ENCODE peak calls at places on chromosomes 2 and 18, in five cellular contexts. J, K, I, W and A are unnamed samples. For H3K4me1, the result is how much of the 10 kb centered on the place peaks cover.

GRCh38 chr2:68240446-68240845 is 11.9 kb downstream of the PPP3R1 start:
- DNase-seq in I (no peak), J (no peak), K (no peak), W (no peak), A (no peak)

GRCh38 chr2:185567940-185568339 is 170.7 kb upstream of the FSIP2 start:
- DNase-seq in J (peak), W (no peak), I (no peak), K (no peak), A (no peak)

GRCh38 chr2:118830121-118830520 is 17.3 kb downstream of the EN1 start:
- DNase-seq in I (no peak), K (no peak), W (no peak), J (no peak), A (no peak)

GRCh38 chr2:65969161-65969560 is 465.8 kb upstream of the MEIS1 start:
- DNase-seq in I (no peak), W (no peak), J (no peak), K (no peak), A (no peak)

GRCh38 chr2:237429761-237430160 is 15.8 kb upstream of the COL6A3 start:
- DNase-seq in J (no peak), W (no peak), K (no peak), I (no peak), A (no peak)

GRCh38 chr18:29184654-29185053 is 1007.7 kb upstream of the CDH2 start:
- DNase-seq in J (no peak), W (no peak), I (no peak), K (no peak), A (no peak)

GRCh38 chr2:233058717-233059546 is 1.2 kb upstream of the INPP5D start:
- DNase-seq in I (no peak), J (no peak), K (no peak), W (no peak), A (no peak)

GRCh38 chr2:210259687-210260086 is 34.4 kb upstream of the ACADL start:
- DNase-seq in K (no peak), I (no peak), W (no peak), J (no peak), A (no peak)

GRCh38 chr2:113341191-113341590 is 62.5 kb upstream of the PAX8 start:
- DNase-seq in K (no peak), I (no peak), W (no peak), J (no peak), A (no peak)

GRCh38 chr2:62263076-62263475 is 67.2 kb downstream of the B3GNT2 start:
- DNase-seq in W (no peak), I (no peak), K (no peak), J (no peak), A (no peak)

GRCh38 chr2:224449212-224450147 is 47.6 kb upstream of the FAM124B start:
- DNase-seq in J (peak), I (no peak), K (no peak), W (peak), A (peak)

GRCh38 chr18:3704556-3705162 is 254.7 kb downstream of the TGIF1 start:
- DNase-seq in I (no peak), K (no peak), J (no peak), W (no peak), A (peak)

GRCh38 chr2:100674671-100675070 is 111.9 kb downstream of the PDCL3 start:
- DNase-seq in J (no peak), K (no peak), I (no peak), W (no peak), A (no peak)

GRCh38 chr2:170505631-170506270 is 209.4 kb upstream of the SP5 start:
- DNase-seq in I (no peak), J (peak), W (no peak), K (no peak), A (peak)

GRCh38 chr2:142870516-142870915 is 6.9 kb upstream of the KYNU start:
- DNase-seq in J (no peak), I (no peak), K (no peak), W (no peak), A (no peak)

GRCh38 chr2:10241641-10242430 is 60.9 kb upstream of the HPCAL1 start:
- DNase-seq in I (no peak), J (no peak), W (no peak), K (no peak), A (no peak)

GRCh38 chr2:119746836-119747235 is 12.9 kb upstream of the PTPN4 start:
- DNase-seq in W (peak), J (no peak), K (no peak), I (no peak), A (peak)

GRCh38 chr2:37711308-37711731 is 39.9 kb upstream of the CDC42EP3 start:
- DNase-seq in K (no peak), W (peak), J (peak), I (peak), A (peak)

GRCh38 chr18:9082763-9083510 is 19.6 kb upstream of the NDUFV2 start:
- DNase-seq in K (no peak), I (no peak), J (no peak), W (no peak), A (peak)

GRCh38 chr2:42693013-42693575 is 70.8 kb downstream of the OXER1 start:
- DNase-seq in J (no peak), I (no peak), K (no peak), W (no peak), A (no peak)

GRCh38 chr2:143530753-143531152 is 401.5 kb downstream of the ARHGAP15 start:
- DNase-seq in W (no peak), K (no peak), J (no peak), I (no peak), A (peak)

GRCh38 chr2:137566387-137566786 is 397.9 kb upstream of the HNMT start:
- DNase-seq in K (no peak), J (no peak), I (no peak), W (no peak), A (no peak)

GRCh38 chr2:218344090-218344754 is 12.4 kb upstream of the CATIP start:
- DNase-seq in W (no peak), J (no peak), K (no peak), I (no peak), A (no peak)

GRCh38 chr2:172442072-172442895 is 14.9 kb downstream of the ITGA6 start:
- DNase-seq in W (peak), I (peak), J (no peak), K (no peak), A (no peak)

GRCh38 chr18:1261054-1261453 is 356.4 kb downstream of the ADCYAP1 start:
- DNase-seq in I (no peak), K (no peak), W (no peak), J (no peak), A (no peak)

GRCh38 chr2:127324635-127325034 is 30.7 kb upstream of the ERCC3 start:
- DNase-seq in W (peak), I (no peak), J (peak), K (no peak), A (peak)

GRCh38 chr2:59449264-59449663 is 1104.2 kb downstream of the BCL11A start:
- DNase-seq in W (no peak), I (no peak), K (no peak), J (peak), A (no peak)

GRCh38 chr2:107585851-107586250 is 240.8 kb upstream of the RGPD4 start:
- DNase-seq in J (no peak), W (no peak), K (no peak), I (no peak), A (no peak)

GRCh38 chr2:196162586-196163180 is 8.7 kb downstream of the STK17B start:
- DNase-seq in I (no peak), J (no peak), W (no peak), K (no peak), A (no peak)

GRCh38 chr2:96859338-96859649 is 1.5 kb upstream of the ANKRD39 start:
- DNase-seq in J (no peak), W (no peak), K (no peak), I (no peak), A (no peak)

GRCh38 chr2:216792222-216793001 is 67.5 kb downstream of the TNP1 start:
- DNase-seq in K (peak), W (no peak), J (peak), I (no peak), A (peak)

GRCh38 chr2:130964931-130965330 is 128.2 kb downstream of the ARHGEF4 start:
- DNase-seq in W (no peak), J (no peak), I (no peak), K (no peak), A (no peak)

GRCh38 chr2:42089340-42089925 is 41.6 kb downstream of the PKDCC start:
- DNase-seq in J (peak), K (no peak), W (peak), I (no peak), A (peak)

GRCh38 chr2:70833246-70833645 is 2.4 kb downstream of the CD207 start:
- DNase-seq in W (no peak), J (no peak), I (no peak), K (no peak), A (no peak)

GRCh38 chr2:241852116-241852980 is 6.3 kb downstream of the PDCD1 start:
- DNase-seq in J (no peak), K (no peak), I (no peak), W (no peak), A (no peak)

GRCh38 chr2:160353166-160353565 is 140.4 kb downstream of the RBMS1 start:
- DNase-seq in W (no peak), J (no peak), I (no peak), K (no peak), A (peak)

GRCh38 chr18:5152335-5153020 is 44.6 kb downstream of the AKAIN1 start:
- DNase-seq in I (no peak), W (no peak), J (peak), K (no peak), A (no peak)

GRCh38 chr18:31606265-31606664 is 14.6 kb downstream of the TTR start:
- DNase-seq in K (no peak), I (no peak), J (no peak), W (no peak), A (no peak)

GRCh38 chr2:148132400-148132799 is 111.5 kb downstream of the MBD5 start:
- DNase-seq in K (no peak), W (no peak), I (no peak), J (no peak), A (no peak)

GRCh38 chr2:237714690-237715458 is 83.7 kb upstream of the RBM44 start:
- DNase-seq in J (peak), K (no peak), W (no peak), I (no peak), A (no peak)

DNA sequence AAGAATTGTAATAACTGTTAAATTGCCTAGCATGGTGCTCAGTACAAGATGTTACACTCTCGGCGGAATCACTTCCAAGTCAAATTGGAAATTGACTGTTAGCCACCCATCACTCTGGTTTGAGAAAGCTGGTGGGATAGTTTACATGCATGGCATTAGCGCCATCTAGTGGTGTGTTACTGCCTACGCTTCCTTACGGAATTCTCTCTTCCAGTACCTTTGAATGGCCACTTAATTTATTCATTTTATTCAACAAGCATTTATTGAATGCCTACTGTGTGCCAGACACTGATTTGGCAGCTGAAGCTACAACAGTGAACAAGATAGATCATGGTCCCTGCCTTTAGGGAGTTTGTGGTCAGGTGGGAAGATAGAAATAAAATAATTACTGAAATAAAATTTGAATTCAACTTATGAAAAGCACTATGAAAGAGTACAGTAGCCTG is 171.2 kb downstream of the TMEM247 start:
- DNase-seq in K (peak), I (peak), J (peak), W (peak), A (peak)
- H3K4me1 ChIP-seq in K (under half), I (under half), J (under half), W (half or more), A (under half)

DNA sequence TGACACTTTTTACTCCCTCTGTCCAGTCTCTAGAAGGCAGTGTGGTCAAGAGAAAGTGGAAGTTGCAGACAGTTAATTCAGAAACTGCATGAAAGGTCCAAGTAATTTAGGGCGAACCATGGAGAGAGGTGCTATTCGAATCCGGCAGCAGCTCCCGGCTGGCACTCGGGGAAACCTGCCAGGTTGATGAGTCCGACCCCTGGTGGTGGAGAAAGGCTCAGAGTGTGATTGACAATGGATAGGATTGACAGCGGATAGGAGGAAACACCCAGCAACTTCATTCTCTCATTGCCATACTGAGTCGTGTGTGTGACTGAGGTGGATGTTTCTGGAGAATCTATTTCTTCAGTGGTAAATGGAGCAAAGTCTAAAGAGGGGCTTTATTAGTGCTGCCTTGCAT is 101.7 kb downstream of the DCDC2C start:
- DNase-seq in K (no peak), J (peak), W (peak), I (no peak), A (peak)
- TF ChIP-seq CTCF in K (no peak), J (peak), W (peak), I (peak), A (peak)

DNA sequence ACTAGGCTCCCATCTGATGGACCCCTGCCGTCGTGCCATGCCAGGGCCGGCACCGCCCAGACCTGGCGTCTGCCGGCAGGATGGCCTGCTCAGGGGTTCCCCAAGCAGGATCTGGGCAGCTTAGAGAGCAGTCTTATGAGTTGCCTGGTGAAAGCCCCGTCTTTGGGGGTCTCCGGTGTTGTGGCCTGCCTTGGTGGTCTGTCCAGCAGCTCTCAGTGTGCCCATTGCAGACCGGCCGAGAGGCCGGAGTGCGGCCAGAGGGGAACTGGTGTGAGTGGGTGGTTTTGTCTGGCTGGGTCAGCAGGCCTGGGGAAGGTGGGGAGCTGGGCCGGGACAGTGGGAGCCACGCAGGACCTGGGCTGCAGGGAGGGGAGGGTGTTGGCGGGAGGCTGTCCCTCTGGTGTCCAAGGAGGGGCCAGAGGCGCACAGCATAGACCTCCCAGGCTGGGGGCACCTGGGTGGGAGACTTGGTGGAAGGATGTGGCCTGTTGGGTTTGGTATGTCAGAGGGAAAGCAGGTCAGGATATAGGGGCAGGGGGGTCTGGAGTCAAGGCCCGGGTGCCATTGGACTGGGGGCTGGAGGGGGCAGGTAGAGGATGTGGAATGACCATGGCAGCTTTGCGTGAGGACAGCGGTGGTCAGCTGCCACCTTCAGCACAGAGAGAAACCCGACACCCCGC is 16.5 kb downstream of the GPC1 start:
- DNase-seq in W (no peak), J (no peak), I (no peak), K (no peak), A (no peak)
- H3K4me1 ChIP-seq in W (half or more), J (under half), I (half or more), K (under half), A (under half)

GRCh38 chr2:19901458-19902271 is at the start of gene TTC32:
- DNase-seq in J (peak), W (peak), I (peak), K (peak), A (peak)
- TF ChIP-seq CTCF in J (no peak), W (no peak), I (peak), K (no peak), A (no peak)

DNA sequence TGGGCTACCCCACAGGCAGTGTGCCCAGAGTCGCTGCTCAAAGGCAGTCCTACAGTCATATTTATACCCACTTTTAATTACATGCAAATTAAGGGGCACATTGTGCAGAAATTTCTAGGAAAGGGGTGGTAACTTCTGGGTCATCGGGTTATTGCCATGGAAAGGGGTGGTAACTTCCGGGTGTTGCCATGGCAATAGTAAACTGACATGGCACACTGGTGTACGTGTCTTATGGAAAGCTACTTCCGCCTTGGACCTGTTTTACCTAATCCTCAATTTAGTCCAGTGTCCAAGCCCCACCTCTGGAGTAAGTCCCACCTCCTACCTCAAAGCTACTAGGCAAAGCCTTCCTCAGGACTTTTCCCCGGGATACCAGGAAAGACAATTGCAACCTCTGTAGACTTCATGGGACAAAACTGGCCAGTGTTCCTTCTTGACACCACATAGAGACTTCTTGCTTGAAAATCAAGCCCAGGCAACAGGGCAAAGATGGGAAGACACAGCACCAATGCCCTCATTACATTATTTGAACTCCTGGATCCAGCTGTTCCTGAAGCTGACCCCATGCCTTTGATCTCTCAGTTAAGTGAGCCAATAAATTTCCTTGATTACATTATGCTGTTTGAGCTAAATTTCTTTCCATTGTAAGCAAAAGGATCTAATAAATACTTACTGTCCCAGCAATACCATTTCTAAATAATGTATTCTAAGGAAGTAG is 63.3 kb upstream of the AGAP1 start:
- DNase-seq in K (no peak), J (no peak), I (no peak), W (no peak), A (no peak)
- H3K4me1 ChIP-seq in K (under half), J (under half), I (under half), W (under half), A (under half)

GRCh38 chr2:9163306-9164111 is 43.1 kb upstream of the ASAP2 start:
- DNase-seq in J (no peak), I (no peak), K (no peak), W (no peak), A (no peak)

GRCh38 chr2:9162841-9163240 is 43.8 kb upstream of the ASAP2 start:
- DNase-seq in I (no peak), W (no peak), K (no peak), J (no peak), A (no peak)

GRCh38 chr2:9164112-9164608 is 42.5 kb upstream of the ASAP2 start:
- DNase-seq in I (no peak), W (no peak), K (no peak), J (no peak), A (no peak)

GRCh38 chr2:9158786-9159779 is 47.5 kb upstream of the ASAP2 start:
- DNase-seq in J (no peak), W (no peak), I (no peak), K (no peak), A (no peak)

DNA sequence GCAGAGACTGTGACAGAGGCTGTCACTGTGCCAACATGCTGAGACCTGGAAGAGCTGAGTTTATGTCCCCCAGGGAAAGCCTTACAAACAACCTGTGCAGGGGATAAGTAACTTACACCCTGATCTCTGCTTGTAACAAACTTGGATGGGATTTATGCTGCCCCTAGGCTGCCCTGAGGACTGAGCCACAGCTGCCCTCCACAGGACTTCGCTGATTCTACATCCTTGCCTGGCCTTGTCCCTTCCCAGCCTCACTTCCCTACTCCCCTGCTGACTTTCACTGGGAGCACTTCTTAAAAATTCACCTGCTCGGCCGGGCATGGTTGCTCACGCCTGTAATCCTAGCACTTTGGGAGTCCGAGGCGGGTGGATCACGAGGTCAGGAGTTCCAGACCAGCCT is 45.9 kb upstream of the ASAP2 start:
- DNase-seq in J (peak), W (no peak), K (no peak), I (no peak), A (no peak)
- TF ChIP-seq CTCF in J (no peak), W (no peak), K (no peak), I (peak), A (no peak)

GRCh38 chr2:53867773-53868172 is 8.0 kb upstream of the GPR75 start:
- DNase-seq in W (no peak), K (no peak), I (no peak), J (no peak), A (no peak)
- H3K4me1 ChIP-seq in W (under half), K (under half), I (under half), J (under half), A (under half)